ENCODE peak calls at places on chromosomes 5 and 9, in seven cellular contexts. B is NCI-H1436 treated with DMSO at 0.1 percent for 48 hours; L is HTR-8/SVneo; H is GM04503; E is stimulated activated CD8-positive, alpha-beta memory T cell treated with anti-CD3 and anti-CD28 coated beads, Interleukin-4, amount 100 ng/mL, for 24 hours; F is aorta; Y is AG10803. W is an unnamed sample.
A peak's percentile ranks its signal among the peaks of the same experiment; 100 is the strongest.

GRCh38 chr5:61311836-61312808 is 19.9 kb upstream of the ZSWIM6 start:
- DNase-seq in Y (peak; percentile 79), E (no peak), F (no peak), H (no peak), L (no peak), B (no peak), W (no peak)

GRCh38 chr5:176167800-176168199 is 70.4 kb upstream of the SIMC1 start:
- DNase-seq in F (no peak), E (no peak), B (no peak), Y (no peak), H (no peak), L (no peak), W (no peak)

GRCh38 chr9:115202960-115203751 is 85.2 kb upstream of the TNC start:
- DNase-seq in L (no peak), Y (peak; percentile 98), F (no peak), H (peak; percentile 94), E (no peak), B (no peak), W (no peak)

GRCh38 chr5:118762291-118762690 is 226.1 kb downstream of the DTWD2 start:
- DNase-seq in F (no peak), L (no peak), H (no peak), B (no peak), E (no peak), Y (no peak), W (no peak)

GRCh38 chr9:114470121-114470520 is 35.2 kb downstream of the WHRN start:
- DNase-seq in Y (no peak), H (no peak), E (no peak), L (no peak), B (no peak), F (no peak), W (no peak)

GRCh38 chr9:37337301-37337905 is 85.1 kb upstream of the GRHPR start:
- DNase-seq in L (no peak), Y (no peak), E (no peak), H (no peak), B (no peak), F (no peak), W (no peak)

GRCh38 chr5:111641533-111642230 is 115.3 kb downstream of the NREP start:
- DNase-seq in Y (peak; percentile 88), B (no peak), L (peak; percentile 7), E (no peak), H (peak; percentile 87), F (no peak), W (no peak)

GRCh38 chr9:89810434-89810833 is 205.6 kb downstream of the GADD45G start:
- DNase-seq in B (no peak), F (no peak), E (no peak), L (no peak), H (no peak), Y (peak; percentile 12), W (no peak)

GRCh38 chr5:146238973-146239372 is 35.6 kb downstream of the RBM27 start:
- DNase-seq in Y (no peak), H (no peak), B (no peak), L (no peak), E (no peak), F (no peak), W (peak; percentile 48)

GRCh38 chr5:138752951-138753793 is at the start of gene CTNNA1:
- DNase-seq in Y (peak; percentile 65), F (peak; percentile 83), E (peak; percentile 27), H (no peak), B (no peak), L (peak; percentile 82), W (peak; percentile 94)

GRCh38 chr5:10793785-10794184 is 32.8 kb upstream of the DAP start:
- DNase-seq in L (no peak), F (no peak), E (no peak), B (no peak), H (no peak), Y (no peak), W (no peak)

GRCh38 chr9:34459941-34460340 is 1.3 kb downstream of the DNAI1 start:
- DNase-seq in E (no peak), F (no peak), L (no peak), Y (no peak), B (no peak), H (no peak), W (no peak)

GRCh38 chr5:93279292-93279974 is 301.6 kb downstream of the NR2F1-AS1 start:
- DNase-seq in F (no peak), L (no peak), Y (peak; percentile 23), H (no peak), B (no peak), E (no peak), W (no peak)

GRCh38 chr9:110546411-110546871 is 33.1 kb downstream of the SVEP1 start:
- DNase-seq in B (no peak), Y (peak; percentile 48), F (no peak), L (no peak), E (no peak), H (no peak), W (no peak)

GRCh38 chr9:119634036-119634435 is 264.8 kb upstream of the BRINP1 start:
- DNase-seq in B (peak; percentile 6), F (no peak), L (no peak), E (no peak), H (no peak), Y (no peak), W (no peak)

GRCh38 chr5:43854697-43855292 is 251.8 kb downstream of the NNT start:
- DNase-seq in Y (peak; percentile 20), L (no peak), E (no peak), F (no peak), B (no peak), H (peak; percentile 34), W (no peak)

GRCh38 chr5:40333459-40334241 is 346.1 kb upstream of the PTGER4 start:
- DNase-seq in E (no peak), Y (peak; percentile 32), B (no peak), F (no peak), H (no peak), L (no peak), W (no peak)

GRCh38 chr5:136619556-136619955 is 254.2 kb upstream of the TRPC7 start:
- DNase-seq in H (no peak), E (no peak), B (no peak), F (no peak), Y (no peak), L (no peak), W (no peak)

GRCh38 chr5:172954751-172955159 is 4.5 kb upstream of the RPL26L1 start:
- DNase-seq in E (no peak), H (no peak), L (no peak), F (no peak), Y (peak; percentile 67), B (no peak), W (no peak)

GRCh38 chr5:139517683-139518564 is 35.4 kb upstream of the STING1 start:
- DNase-seq in B (peak; percentile 51), H (peak; percentile 27), F (peak; percentile 93), E (peak; percentile 81), Y (peak; percentile 79), L (peak; percentile 91), W (peak; percentile 92)

GRCh38 chr9:133727876-133728441 is 10.2 kb downstream of the SARDH start:
- DNase-seq in F (no peak), B (no peak), H (no peak), L (no peak), Y (no peak), E (no peak), W (no peak)

GRCh38 chr5:177431317-177432142 is 5.1 kb downstream of the GRK6 start:
- DNase-seq in Y (no peak), E (peak; percentile 71), L (no peak), F (peak; percentile 60), B (no peak), H (no peak), W (peak; percentile 69)

GRCh38 chr9:70609542-70610286 is 195.3 kb upstream of the KLF9 start:
- DNase-seq in H (peak; percentile 89), B (no peak), Y (peak; percentile 96), E (no peak), L (no peak), F (peak; percentile 60), W (no peak)

GRCh38 chr5:150763023-150763793 is 4.4 kb upstream of the DCTN4 start:
- DNase-seq in B (no peak), F (peak; percentile 65), E (no peak), H (peak; percentile 69), L (peak; percentile 61), Y (peak; percentile 81), W (no peak)

GRCh38 chr9:127418037-127418471 is 6.1 kb upstream of the ZNF79 start:
- DNase-seq in F (no peak), E (peak; percentile 36), B (no peak), H (no peak), L (peak; percentile 48), Y (no peak), W (peak; percentile 65)

GRCh38 chr5:143244000-143244736 is 159.3 kb downstream of the NR3C1 start:
- DNase-seq in Y (peak; percentile 99), F (peak; percentile 85), E (no peak), L (peak; percentile 89), H (peak; percentile 97), B (no peak), W (no peak)

GRCh38 chr9:124769451-124770358 is 1.4 kb downstream of the NR6A1 start:
- DNase-seq in F (peak; percentile 57), H (no peak), L (no peak), Y (no peak), E (no peak), B (no peak), W (no peak)

GRCh38 chr9:84296146-84296843 is 44.3 kb downstream of the SLC28A3 start:
- DNase-seq in H (peak; percentile 30), F (peak; percentile 71), Y (peak; percentile 71), L (peak; percentile 18), B (no peak), E (peak; percentile 12), W (peak; percentile 41)

GRCh38 chr9:26675055-26675454 is 217.5 kb downstream of the CAAP1 start:
- DNase-seq in B (no peak), L (no peak), H (no peak), Y (no peak), E (no peak), F (no peak), W (no peak)

GRCh38 chr5:161676109-161676508 is 9.4 kb upstream of the GABRA6 start:
- DNase-seq in L (no peak), F (no peak), H (no peak), B (no peak), E (no peak), Y (no peak), W (peak; percentile 8)

GRCh38 chr5:146107901-146108300 is 2.5 kb upstream of the PLAC8L1 start:
- DNase-seq in H (no peak), F (no peak), B (no peak), Y (peak; percentile 73), L (no peak), E (no peak), W (no peak)

GRCh38 chr9:76512826-76513225 is 53.8 kb downstream of the GCNT1 start:
- DNase-seq in F (no peak), E (no peak), Y (peak; percentile 58), H (no peak), L (no peak), B (no peak), W (no peak)

GRCh38 chr5:143693691-143694252 is 118.2 kb upstream of the HMHB1 start:
- DNase-seq in F (no peak), L (no peak), B (no peak), H (no peak), Y (no peak), E (no peak), W (peak; percentile 24)

GRCh38 chr5:96379862-96380261 is 53.2 kb downstream of the PCSK1 start:
- DNase-seq in F (no peak), Y (no peak), L (no peak), H (no peak), B (no peak), E (no peak), W (no peak)

GRCh38 chr5:63131618-63132285 is 553.1 kb downstream of the LRRC70 start:
- DNase-seq in Y (peak; percentile 26), L (no peak), F (no peak), E (no peak), B (no peak), H (no peak), W (no peak)

GRCh38 chr9:134304712-134305111 is 21.5 kb upstream of the RXRA start:
- DNase-seq in F (peak; percentile 17), Y (no peak), L (no peak), B (peak; percentile 96), H (no peak), E (no peak), W (no peak)

GRCh38 chr5:151047814-151048425 is 27.5 kb downstream of the GPX3 start:
- DNase-seq in L (no peak), F (no peak), Y (no peak), E (no peak), H (no peak), B (no peak), W (no peak)

W was measured in GM13977.